ENCODE peak calls at places on chromosomes 7 and 10, in ten cellular contexts. H is suprapubic skin, D is dorsolateral prefrontal cortex, J is adrenal gland, U is neural progenitor cell, V is astrocyte of the spinal cord, O is ovary, T is lung, W is GM12864, Z is colonic mucosa. P is an unnamed sample.

GRCh38 chr7:36455646-36456045 is 66.0 kb downstream of the ANLN start:
- DNase-seq in U (no peak), Z (no peak), D (no peak), O (no peak), V (no peak), W (no peak), T (no peak), H (no peak), J (no peak), P (no peak)

GRCh38 chr10:132479603-132480221 is 57.9 kb upstream of the INPP5A start:
- DNase-seq in T (no peak), Z (no peak), W (no peak), H (peak; percentile 48), D (peak; percentile 14), U (no peak), J (no peak), O (no peak), V (no peak), P (no peak)

GRCh38 chr7:67918158-67918557 is 921.5 kb downstream of the TYW1 start:
- DNase-seq in J (no peak), W (peak; percentile 15), V (no peak), U (no peak), H (no peak), Z (no peak), T (no peak), O (no peak), D (no peak), P (no peak)

GRCh38 chr7:45036801-45037200 is 36.8 kb downstream of the CCM2 start:
- DNase-seq in T (no peak), D (no peak), W (no peak), V (no peak), H (no peak), U (no peak), J (no peak), Z (no peak), O (no peak), P (no peak)

GRCh38 chr10:127453706-127454105 is 95.4 kb upstream of the NPS start:
- DNase-seq in T (no peak), O (no peak), H (no peak), W (no peak), D (no peak), V (no peak), J (no peak), U (no peak), Z (no peak), P (no peak)

GRCh38 chr10:121597504-121598241 is 571 bp downstream of the FGFR2 start:
- DNase-seq in V (no peak), W (no peak), Z (no peak), J (peak; percentile 28), T (no peak), H (peak; percentile 71), U (peak; percentile 65), D (no peak), O (peak; percentile 34), P (peak; percentile 5)

GRCh38 chr10:32049113-32049512 is 7.1 kb downstream of the KIF5B start:
- DNase-seq in H (no peak), D (no peak), W (no peak), Z (no peak), O (no peak), V (peak; percentile 47), J (no peak), U (no peak), T (no peak), P (peak; percentile 25)

GRCh38 chr10:127736222-127736914 is 617 bp upstream of the FOXI2 start:
- DNase-seq in H (no peak), U (peak; percentile 67), Z (no peak), D (no peak), V (no peak), W (no peak), J (no peak), T (no peak), O (no peak), P (no peak)

GRCh38 chr10:52469970-52470705 is 156.1 kb downstream of the DKK1 start:
- DNase-seq in U (no peak), D (no peak), H (no peak), V (no peak), Z (no peak), T (no peak), O (no peak), J (no peak), W (no peak), P (no peak)

GRCh38 chr7:50331564-50332208 is 27.2 kb downstream of the IKZF1 start:
- DNase-seq in Z (no peak), T (no peak), W (no peak), O (no peak), D (no peak), V (no peak), U (no peak), J (no peak), H (no peak), P (no peak)

GRCh38 chr7:92178928-92179373 is at the start of gene LRRD1:
- DNase-seq in O (peak; percentile 82), J (peak; percentile 87), W (peak; percentile 50), U (peak; percentile 87), D (peak; percentile 86), V (peak; percentile 86), H (peak; percentile 90), Z (peak; percentile 93), T (peak; percentile 91), P (peak; percentile 85)

GRCh38 chr10:72353963-72354355 is 760 bp downstream of the DNAJB12 start:
- DNase-seq in Z (no peak), D (no peak), W (no peak), H (peak; percentile 77), J (peak; percentile 55), U (peak; percentile 64), O (peak; percentile 48), V (no peak), T (no peak), P (peak; percentile 35)

GRCh38 chr7:22488643-22489462 is 11.1 kb downstream of the STEAP1B start:
- DNase-seq in Z (peak; percentile 82), D (peak; percentile 71), V (peak; percentile 75), T (peak; percentile 76), J (peak; percentile 70), H (no peak), U (peak; percentile 82), W (peak; percentile 29), O (peak; percentile 65), P (peak; percentile 75)

GRCh38 chr7:159015081-159015893 is 129.4 kb downstream of the VIPR2 start:
- DNase-seq in H (no peak), Z (no peak), V (peak; percentile 53), J (peak; percentile 84), D (no peak), T (peak; percentile 40), U (no peak), O (peak; percentile 90), W (no peak), P (peak; percentile 52)

GRCh38 chr10:69803809-69804208 is 2.1 kb downstream of the COL13A1 start:
- DNase-seq in D (no peak), V (no peak), Z (no peak), O (no peak), J (no peak), T (no peak), W (no peak), H (no peak), U (no peak), P (no peak)
- H3K4me3 ChIP-seq in D (no peak overlapping the region), V (peak overlapping the region; percentile 96), Z (no peak overlapping the region), O (no peak overlapping the region), J (no peak overlapping the region), T (no peak overlapping the region), W (no peak overlapping the region), H (no peak overlapping the region), U (no peak overlapping the region), P (no peak overlapping the region)

GRCh38 chr10:110016037-110016436 is 8.3 kb downstream of the ADD3 start:
- DNase-seq in U (peak; percentile 82), W (no peak), J (no peak), T (no peak), D (no peak), V (peak; percentile 46), O (no peak), Z (no peak), H (no peak), P (peak; percentile 54)
- TF ChIP-seq CTCF in U (peak; percentile 34), W (peak; percentile 30), J (peak; percentile 14), T (no peak), D (no peak), V (peak; percentile 45), O (no peak), Z (peak; percentile 35), H (peak; percentile 13), P (peak; percentile 11)

DNA sequence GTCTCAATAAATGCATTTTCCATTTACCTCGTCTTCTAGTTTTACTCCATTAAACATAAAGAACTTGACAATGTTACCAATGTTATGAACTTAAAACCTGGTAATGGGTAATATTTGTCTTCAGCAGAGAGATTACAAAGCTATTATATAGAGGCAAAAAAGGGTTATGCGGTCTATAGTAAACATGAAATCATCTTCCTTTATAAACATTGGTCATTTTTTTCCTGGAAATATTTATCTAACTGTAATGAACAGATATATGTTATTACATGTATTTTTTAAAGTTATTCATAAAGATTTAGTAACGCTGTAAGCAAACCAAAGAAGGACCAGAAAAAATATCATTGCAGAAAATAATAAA is 1.3 kb downstream of the VWDE start:
- DNase-seq in U (no peak), J (no peak), H (no peak), W (no peak), O (no peak), Z (no peak), D (no peak), T (no peak), V (no peak), P (no peak)
- H3K4me3 ChIP-seq in U (peak overlapping the region; percentile 78), J (no peak overlapping the region), H (no peak overlapping the region), W (no peak overlapping the region), O (no peak overlapping the region), Z (no peak overlapping the region), D (no peak overlapping the region), T (no peak overlapping the region), V (no peak overlapping the region), P (no peak overlapping the region)

GRCh38 chr7:106367664-106368063 is 82.9 kb upstream of the NAMPT start:
- DNase-seq in D (no peak), Z (no peak), H (no peak), J (no peak), O (no peak), W (no peak), V (no peak), T (no peak), U (no peak), P (no peak)

GRCh38 chr7:106365252-106366005 is 80.6 kb upstream of the NAMPT start:
- DNase-seq in J (no peak), T (peak; percentile 60), W (peak; percentile 48), Z (peak; percentile 63), U (no peak), D (no peak), O (no peak), V (no peak), H (no peak), P (peak; percentile 53)

GRCh38 chr7:106369349-106369748 is 84.6 kb upstream of the NAMPT start:
- DNase-seq in Z (no peak), O (no peak), T (no peak), D (no peak), V (peak; percentile 78), H (no peak), U (no peak), J (no peak), W (no peak), P (peak; percentile 77)

GRCh38 chr7:106369816-106370215 is 85.0 kb upstream of the NAMPT start:
- DNase-seq in U (no peak), O (no peak), T (no peak), H (no peak), V (peak; percentile 16), Z (no peak), J (no peak), W (no peak), D (no peak), P (peak; percentile 24)

DNA sequence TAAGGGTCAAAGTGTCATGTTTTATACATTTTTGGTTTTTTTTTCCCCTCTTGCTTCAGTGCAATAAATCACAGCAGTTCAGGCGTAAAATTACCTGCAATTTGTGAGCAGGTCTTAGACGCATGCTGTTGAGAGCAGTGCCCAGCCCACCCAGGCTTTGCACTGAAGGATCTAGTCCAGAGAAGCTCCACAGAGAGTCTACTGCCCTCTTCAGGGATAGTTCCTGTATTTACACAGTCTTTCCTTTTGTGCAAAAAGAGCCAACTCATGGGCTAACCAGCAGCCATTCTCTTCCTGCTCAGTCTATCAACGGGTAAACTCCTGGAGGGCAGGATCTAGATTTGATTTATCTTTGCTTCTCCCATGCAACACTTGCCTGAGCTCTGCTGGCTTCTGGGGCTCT is 82.2 kb upstream of the NAMPT start:
- DNase-seq in T (no peak), V (peak; percentile 40), Z (no peak), J (no peak), U (peak; percentile 39), W (no peak), H (no peak), O (no peak), D (no peak), P (peak; percentile 48)
- TF ChIP-seq CTCF in T (no peak), V (peak; percentile 48), Z (peak; percentile 19), J (no peak), U (peak; percentile 37), W (peak; percentile 51), H (no peak), O (no peak), D (no peak), P (peak; percentile 44)

P was measured in cardiac fibroblast.